ENCODE peak calls at places on chromosomes 1 and 21, in nine cellular contexts. S is endothelial cell of umbilical vein, E is MM.1S, F is K562, T is HCT116, D is H1, X is Karpas-422, W is GM23248, U is neural progenitor cell. L is an unnamed sample.

GRCh38 chr1:170296642-170297041 is 150.9 kb downstream of the NTMT2 start:
- DNase-seq in T (peak; percentile 26), D (no peak), E (no peak), S (no peak), W (peak; percentile 56), X (no peak), U (no peak), F (no peak), L (no peak)

GRCh38 chr1:212670301-212670700 is 29.3 kb downstream of the BATF3 start:
- DNase-seq in S (no peak), T (no peak), X (no peak), F (no peak), E (no peak), W (no peak), D (no peak), U (no peak), L (no peak)

GRCh38 chr1:19512545-19512944 is 27.2 kb upstream of the CAPZB start:
- DNase-seq in U (no peak), X (no peak), D (no peak), T (no peak), W (peak; percentile 53), S (no peak), F (no peak), E (no peak), L (peak; percentile 76)

GRCh38 chr1:166330096-166330495 is 163.3 kb upstream of the FAM78B start:
- DNase-seq in T (no peak), E (no peak), S (no peak), X (no peak), F (no peak), D (no peak), U (peak; percentile 9), W (no peak), L (no peak)

GRCh38 chr1:152072311-152072710 is 16.6 kb downstream of the TCHHL1 start:
- DNase-seq in S (no peak), F (no peak), W (no peak), U (no peak), T (no peak), X (no peak), E (no peak), D (no peak), L (no peak)

GRCh38 chr1:65269612-65270011 is 39.7 kb upstream of the DNAJC6 start:
- DNase-seq in E (no peak), D (no peak), F (no peak), X (no peak), T (no peak), W (no peak), S (no peak), U (no peak), L (no peak)

GRCh38 chr21:17730782-17731181 is 88.4 kb downstream of the C21orf91 start:
- DNase-seq in E (no peak), S (peak; percentile 7), D (no peak), U (no peak), F (no peak), X (no peak), W (peak; percentile 8), T (no peak), L (no peak)

GRCh38 chr1:41536296-41536695 is 51.8 kb upstream of the EDN2 start:
- DNase-seq in X (no peak), E (no peak), F (peak; percentile 28), T (no peak), W (no peak), D (no peak), S (no peak), U (no peak), L (no peak)

GRCh38 chr1:3557366-3557765 is 53.9 kb downstream of the MEGF6 start:
- DNase-seq in T (no peak), W (no peak), D (no peak), F (no peak), U (no peak), E (no peak), S (no peak), X (no peak), L (peak; percentile 86)

GRCh38 chr1:111045033-111045722 is 81.5 kb upstream of the LRIF1 start:
- DNase-seq in W (peak; percentile 44), X (no peak), U (no peak), T (no peak), F (no peak), D (no peak), E (no peak), S (no peak), L (peak; percentile 56)

GRCh38 chr1:77068013-77068412 is 151.2 kb downstream of the PIGK start:
- DNase-seq in F (no peak), T (peak; percentile 15), X (no peak), W (no peak), D (no peak), U (no peak), E (no peak), S (no peak), L (no peak)

GRCh38 chr1:28927442-28928305 is 13.3 kb downstream of the EPB41 start:
- DNase-seq in U (peak; percentile 44), S (peak; percentile 47), X (peak; percentile 54), F (no peak), E (peak; percentile 56), W (peak; percentile 46), T (no peak), D (peak; percentile 22), L (no peak)
- H2AFZ ChIP-seq in U (no peak overlapping the region), S (peak overlapping the region; percentile 31), X (no peak overlapping the region), F (no peak overlapping the region), E (no peak overlapping the region), W (peak overlapping the region; percentile 63), T (no peak overlapping the region), D (no peak overlapping the region), L (peak overlapping the region; percentile 65)

DNA sequence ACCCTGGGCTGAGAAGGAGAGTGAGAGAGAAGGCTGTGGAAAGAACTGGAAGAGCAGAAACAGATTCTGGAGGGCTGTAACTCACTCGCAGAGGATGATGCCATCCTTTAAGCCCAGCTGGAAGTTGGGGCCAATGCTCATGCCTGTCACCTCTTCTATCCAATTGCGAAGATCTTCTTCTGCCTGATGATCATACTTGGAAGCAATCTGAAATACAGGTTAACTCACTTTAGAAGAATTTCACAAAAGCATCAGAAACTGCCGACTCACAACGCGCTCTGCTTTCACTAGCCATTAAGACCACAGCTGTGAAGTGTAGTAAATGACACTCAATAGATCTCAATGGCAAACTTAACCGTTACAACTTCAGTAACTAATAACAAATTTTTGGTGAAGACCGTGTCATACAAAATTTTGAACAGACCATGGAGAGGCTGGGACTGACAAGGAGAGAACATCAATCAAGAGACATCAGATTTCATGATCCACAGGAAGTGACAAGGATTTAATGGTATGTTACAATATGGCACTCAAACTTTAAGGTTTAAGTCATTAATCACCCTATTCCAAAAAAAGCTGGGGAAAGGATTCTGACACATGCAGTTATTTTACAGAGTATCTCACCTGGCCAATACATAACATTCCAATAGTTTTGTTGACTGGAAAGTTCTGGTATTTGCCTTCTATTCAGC is 23.4 kb downstream of the CNN3 start:
- DNase-seq in E (no peak), T (no peak), D (no peak), U (no peak), X (no peak), F (no peak), W (peak; percentile 34), S (no peak), L (no peak)
- H3K79me2 ChIP-seq in E (no peaks in the 10 kb centered on the region), T (peaks cover 56% of the 10 kb centered on the region), D (peaks cover 58% of the 10 kb centered on the region), U (peaks cover 89% of the 10 kb centered on the region), X (no peaks in the 10 kb centered on the region), F (no peaks in the 10 kb centered on the region), W (peaks cover 95% of the 10 kb centered on the region), S (peaks cover 48% of the 10 kb centered on the region), L (peaks cover 77% of the 10 kb centered on the region)

GRCh38 chr1:101175886-101176285 is 60.9 kb upstream of the S1PR1 start:
- DNase-seq in S (peak; percentile 77), E (no peak), W (peak; percentile 62), D (no peak), T (no peak), F (no peak), U (no peak), X (no peak), L (no peak)

GRCh38 chr1:101178688-101179491 is 57.9 kb upstream of the S1PR1 start:
- DNase-seq in X (no peak), D (no peak), S (no peak), U (no peak), T (no peak), W (no peak), F (no peak), E (peak; percentile 11), L (no peak)

GRCh38 chr1:101175474-101175873 is 61.3 kb upstream of the S1PR1 start:
- DNase-seq in F (no peak), T (no peak), D (no peak), W (peak; percentile 65), S (no peak), X (no peak), E (no peak), U (no peak), L (no peak)

GRCh38 chr1:101174722-101175121 is 62.1 kb upstream of the S1PR1 start:
- DNase-seq in X (no peak), D (no peak), S (no peak), W (peak; percentile 93), F (no peak), T (no peak), U (no peak), E (no peak), L (peak; percentile 87)

GRCh38 chr1:101178341-101178687 is 58.5 kb upstream of the S1PR1 start:
- DNase-seq in S (no peak), X (no peak), T (no peak), U (no peak), E (no peak), D (no peak), W (peak; percentile 27), F (no peak), L (no peak)
- H4K20me1 ChIP-seq in S (no peaks in the 10 kb centered on the region), X (no peaks in the 10 kb centered on the region), T (no peaks in the 10 kb centered on the region), U (no peaks in the 10 kb centered on the region), E (no peaks in the 10 kb centered on the region), D (no peaks in the 10 kb centered on the region), W (no peaks in the 10 kb centered on the region), F (no peaks in the 10 kb centered on the region), L (no peaks in the 10 kb centered on the region)

GRCh38 chr21:27156666-27157065 is 189.8 kb upstream of the ADAMTS5 start:
- DNase-seq in U (no peak), F (no peak), E (no peak), S (no peak), W (no peak), T (no peak), X (no peak), D (no peak), L (no peak)

GRCh38 chr21:27155130-27155500 is 188.2 kb upstream of the ADAMTS5 start:
- DNase-seq in X (no peak), D (no peak), W (no peak), U (no peak), E (no peak), F (no peak), S (no peak), T (no peak), L (no peak)

GRCh38 chr21:27158967-27159366 is 192.1 kb upstream of the ADAMTS5 start:
- DNase-seq in E (no peak), F (no peak), X (no peak), T (no peak), D (no peak), U (no peak), S (no peak), W (no peak), L (no peak)

GRCh38 chr21:27154451-27155129 is 187.7 kb upstream of the ADAMTS5 start:
- DNase-seq in D (no peak), E (no peak), T (no peak), S (no peak), W (peak; percentile 16), F (no peak), U (no peak), X (no peak), L (no peak)

DNA sequence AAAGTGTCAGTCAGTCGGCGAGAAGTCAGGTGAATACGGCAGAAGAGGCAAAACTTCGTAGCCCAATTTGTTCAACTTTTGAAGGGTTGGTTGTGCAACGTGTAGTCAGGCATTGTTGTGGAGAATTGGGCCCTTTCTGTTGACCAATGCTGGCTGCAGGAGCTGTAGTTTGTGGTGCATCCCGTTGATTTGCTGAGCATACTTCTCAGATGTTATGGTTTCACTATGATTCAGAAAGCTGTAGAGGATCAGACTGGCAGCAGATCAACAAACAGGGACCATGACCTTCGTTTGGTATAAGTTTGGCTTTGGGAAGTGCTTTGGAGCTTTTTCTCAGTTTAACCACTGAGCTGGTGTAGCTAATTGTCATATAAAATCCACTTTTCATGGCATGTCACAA is 190.2 kb upstream of the ADAMTS5 start:
- DNase-seq in S (no peak), U (no peak), D (no peak), E (no peak), X (no peak), F (no peak), T (no peak), W (no peak), L (no peak)
- H2AFZ ChIP-seq in S (no peak overlapping the region), U (no peak overlapping the region), D (no peak overlapping the region), E (no peak overlapping the region), X (no peak overlapping the region), F (no peak overlapping the region), T (no peak overlapping the region), W (no peak overlapping the region), L (peak overlapping the region; percentile 41)